ENCODE peak calls at places on chromosomes 7 and 10, in eight cellular contexts. D is fibroblast of gingiva; E is 8988T; K is NCI-H460; R is ELR; U is stimulated activated CD4-positive, alpha-beta T cell treated with anti-CD3 and anti-CD28 coated beads, Interleukin-1b, Interleukin-23, amount 100 ng/mL, for 1 hour; X is T-helper 9 cell; S is activated naive CD4-positive, alpha-beta T cell. G is an unnamed sample.

GRCh38 chr7:21717323-21717722 is 174.5 kb downstream of the DNAH11 start:
- DNase-seq in D (no peak), E (no peak), K (no peak), R (no peak), U (no peak), X (no peak), S (no peak), G (no peak)

GRCh38 chr7:5695709-5696345 is 85.6 kb downstream of the RNF216 start:
- DNase-seq in D (peak; percentile 89), E (no peak), K (no peak), R (peak; percentile 27), U (no peak), X (no peak), S (no peak), G (no peak)

GRCh38 chr10:110681023-110681681 is 37.0 kb downstream of the RBM20 start:
- DNase-seq in D (no peak), E (peak; percentile 75), K (peak; percentile 46), R (peak; percentile 50), U (no peak), X (no peak), S (no peak), G (peak; percentile 28)

GRCh38 chr7:69147631-69148030 is 450.6 kb upstream of the AUTS2 start:
- DNase-seq in D (no peak), E (no peak), K (no peak), R (no peak), U (no peak), X (no peak), S (no peak), G (no peak)

GRCh38 chr7:105721571-105722104 is 140.3 kb upstream of the EFCAB10 start:
- DNase-seq in D (no peak), E (no peak), K (no peak), R (no peak), U (no peak), X (no peak), S (no peak), G (no peak)

GRCh38 chr10:16777473-16778370 is 39.5 kb downstream of the RSU1 start:
- DNase-seq in D (peak; percentile 23), E (peak; percentile 12), K (peak; percentile 45), R (peak; percentile 70), U (no peak), X (no peak), S (no peak), G (peak; percentile 51)

GRCh38 chr10:60382946-60383681 is 6.6 kb downstream of the ANK3 start:
- DNase-seq in D (peak; percentile 12), E (no peak), K (no peak), R (peak; percentile 82), U (no peak), X (no peak), S (no peak), G (peak; percentile 44)

GRCh38 chr7:76011437-76011836 is 17.0 kb upstream of the TMEM120A start:
- DNase-seq in D (peak; percentile 91), E (no peak), K (no peak), R (no peak), U (no peak), X (no peak), S (no peak), G (no peak)

GRCh38 chr7:36155811-36156361 is 2.8 kb downstream of the EEPD1 start:
- DNase-seq in D (no peak), E (no peak), K (no peak), R (no peak), U (no peak), X (no peak), S (no peak), G (no peak)

GRCh38 chr7:140403878-140404564 is at the start of gene RAB19:
- DNase-seq in D (no peak), E (no peak), K (no peak), R (no peak), U (peak; percentile 6), X (peak; percentile 22), S (no peak), G (no peak)

G was measured in HT1080.